ENCODE peak calls at places on chromosome 16, in ten cellular contexts. K, R, J, C, W, N, P, A, E and M are unnamed samples.
A peak's percentile ranks its signal among the peaks of the same experiment; 100 is the strongest.

GRCh38 chr16:5851583-5851982 is 754.0 kb upstream of the EEF2KMT start:
- DNase-seq in K (no peak), R (no peak), J (no peak), C (no peak), W (no peak), N (no peak), P (no peak), A (no peak), E (no peak), M (no peak)

GRCh38 chr16:24984903-24985675 is 30.1 kb downstream of the ARHGAP17 start:
- DNase-seq in K (no peak), R (no peak), J (no peak), C (no peak), W (no peak), N (no peak), P (no peak), A (no peak), E (no peak), M (peak; percentile 23)

GRCh38 chr16:27181020-27181419 is 22.3 kb upstream of the KDM8 start:
- DNase-seq in K (no peak), R (no peak), J (no peak), C (no peak), W (no peak), N (no peak), P (no peak), A (no peak), E (no peak), M (no peak)

GRCh38 chr16:84368327-84368996 is at the start of gene ATP2C2:
- DNase-seq in K (no peak), R (no peak), J (peak; percentile 31), C (no peak), W (peak; percentile 80), N (no peak), P (no peak), A (peak; percentile 92), E (no peak), M (no peak)

GRCh38 chr16:89687092-89687940 is 827 bp downstream of the CDK10 start:
- DNase-seq in K (no peak), R (peak; percentile 67), J (no peak), C (no peak), W (no peak), N (no peak), P (peak; percentile 40), A (peak; percentile 90), E (peak; percentile 25), M (no peak)

GRCh38 chr16:70454221-70455034 is at the start of gene FCSK:
- DNase-seq in K (peak; percentile 54), R (peak; percentile 94), J (peak; percentile 67), C (peak; percentile 73), W (peak; percentile 93), N (no peak), P (peak; percentile 73), A (peak; percentile 83), E (peak; percentile 69), M (no peak)

GRCh38 chr16:35208001-35208935 is 1748.9 kb downstream of the TP53TG3F start:
- DNase-seq in K (no peak), R (no peak), J (no peak), C (no peak), W (peak; percentile 68), N (no peak), P (no peak), A (no peak), E (no peak), M (no peak)

GRCh38 chr16:11085025-11085485 is 140.7 kb downstream of the CLEC16A start:
- DNase-seq in K (no peak), R (no peak), J (no peak), C (no peak), W (no peak), N (no peak), P (peak; percentile 38), A (no peak), E (no peak), M (no peak)

GRCh38 chr16:627458-628239 is 3.1 kb upstream of the WFIKKN1 start:
- DNase-seq in K (no peak), R (no peak), J (peak; percentile 30), C (no peak), W (peak; percentile 74), N (no peak), P (no peak), A (peak; percentile 46), E (no peak), M (no peak)

GRCh38 chr16:49442805-49443204 is 69.2 kb downstream of the C16orf78 start:
- DNase-seq in K (no peak), R (no peak), J (no peak), C (peak; percentile 33), W (peak; percentile 57), N (no peak), P (no peak), A (no peak), E (no peak), M (no peak)

GRCh38 chr16:9402293-9402865 is 310.9 kb downstream of the HAPSTR1 start:
- DNase-seq in K (no peak), R (no peak), J (no peak), C (no peak), W (no peak), N (no peak), P (no peak), A (no peak), E (no peak), M (no peak)

GRCh38 chr16:75288596-75289120 is 37.2 kb upstream of the BCAR1 start:
- DNase-seq in K (peak; percentile 60), R (no peak), J (no peak), C (peak; percentile 81), W (peak; percentile 77), N (no peak), P (no peak), A (no peak), E (no peak), M (no peak)

GRCh38 chr16:12392585-12393089 is 411.1 kb downstream of the CPPED1 start:
- DNase-seq in K (no peak), R (no peak), J (no peak), C (no peak), W (no peak), N (no peak), P (peak; percentile 3), A (no peak), E (no peak), M (no peak)

GRCh38 chr16:69481901-69482341 is 57.5 kb downstream of the CYB5B start:
- DNase-seq in K (no peak), R (no peak), J (no peak), C (no peak), W (peak; percentile 85), N (peak; percentile 66), P (peak; percentile 64), A (peak; percentile 58), E (peak; percentile 85), M (no peak)

GRCh38 chr16:87575027-87575804 is 27.1 kb upstream of the JPH3 start:
- DNase-seq in K (no peak), R (peak; percentile 38), J (peak; percentile 60), C (no peak), W (no peak), N (no peak), P (no peak), A (no peak), E (no peak), M (no peak)

GRCh38 chr16:66845791-66846221 is 1.6 kb downstream of the CA7 start:
- DNase-seq in K (no peak), R (no peak), J (peak; percentile 53), C (no peak), W (no peak), N (no peak), P (no peak), A (no peak), E (no peak), M (no peak)

GRCh38 chr16:89436362-89436761 is 54.0 kb downstream of the ANKRD11 start:
- DNase-seq in K (no peak), R (no peak), J (no peak), C (no peak), W (no peak), N (no peak), P (no peak), A (no peak), E (no peak), M (no peak)

DNA sequence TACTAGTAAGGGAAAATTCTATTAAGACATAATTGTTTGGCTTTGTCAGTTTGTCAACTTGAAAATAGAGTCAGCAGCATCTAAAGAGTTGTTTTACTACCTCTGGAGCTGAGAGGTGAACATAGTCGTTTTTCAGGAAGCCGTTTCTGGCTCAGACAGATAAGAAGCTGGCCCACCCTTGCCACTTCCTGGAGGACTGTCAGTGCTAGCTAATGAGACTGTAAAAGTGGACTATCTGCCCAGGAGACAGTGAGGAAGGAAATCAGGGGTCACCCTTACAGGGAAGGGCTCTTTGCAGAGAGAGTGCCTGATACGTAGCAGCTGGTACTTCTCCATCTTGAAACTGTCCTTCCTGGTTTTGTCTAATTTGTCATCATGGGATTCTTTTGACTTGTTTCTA is 328.7 kb downstream of the WWOX start:
- DNase-seq in K (no peak), R (no peak), J (no peak), C (no peak), W (no peak), N (no peak), P (no peak), A (no peak), E (no peak), M (no peak)
- TF ChIP-seq CTCF in K (no peak), R (no peak), J (no peak), C (no peak), W (no peak), N (no peak), P (no peak), A (no peak), E (no peak), M (no peak)

DNA sequence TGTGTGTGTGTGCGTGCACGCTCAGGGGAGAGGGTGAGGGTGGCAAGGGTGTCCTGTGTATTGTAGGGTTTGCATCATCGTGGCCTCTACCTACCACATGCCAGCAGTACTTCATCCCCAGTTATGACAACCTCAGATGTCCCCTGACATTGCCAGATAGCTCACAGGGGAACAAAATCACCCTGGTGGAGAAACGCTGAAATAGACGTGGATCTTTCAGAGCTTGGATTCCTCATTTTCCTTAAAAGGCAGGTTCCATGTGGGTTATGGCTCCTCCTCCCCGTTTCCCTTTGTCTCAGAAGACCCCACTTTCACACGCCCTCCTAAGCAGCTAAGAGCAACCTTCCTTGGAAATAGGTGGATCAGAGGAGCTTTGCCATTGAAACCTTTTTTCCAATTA is 75.2 kb upstream of the IRX3 start:
- DNase-seq in K (no peak), R (peak; percentile 18), J (no peak), C (no peak), W (no peak), N (no peak), P (no peak), A (no peak), E (no peak), M (no peak)
- TF ChIP-seq CTCF in K (no peak), R (no peak), J (no peak), C (no peak), W (no peak), N (no peak), P (no peak), A (no peak), E (no peak), M (no peak)

GRCh38 chr16:3158498-3159314 is 23.9 kb downstream of the ZNF213 start:
- DNase-seq in K (peak; percentile 98), R (peak; percentile 95), J (peak; percentile 63), C (peak; percentile 91), W (peak; percentile 95), N (peak; percentile 86), P (peak; percentile 88), A (peak; percentile 94), E (peak; percentile 83), M (peak; percentile 88)
- TF ChIP-seq CTCF in K (no peak), R (no peak), J (no peak), C (no peak), W (no peak), N (no peak), P (no peak), A (no peak), E (no peak), M (no peak)

GRCh38 chr16:4612474-4612931 is 2.2 kb downstream of the UBALD1 start:
- DNase-seq in K (no peak), R (peak; percentile 38), J (peak; percentile 68), C (no peak), W (peak; percentile 77), N (no peak), P (no peak), A (no peak), E (no peak), M (no peak)
- TF ChIP-seq CTCF in K (no peak), R (no peak), J (no peak), C (peak; percentile 10), W (no peak), N (no peak), P (peak; percentile 31), A (no peak), E (no peak), M (no peak)